ENCODE peak calls at places on chromosomes 12 and 14, in eight cellular contexts. Q is CD8-positive, alpha-beta memory T cell; X is CD4-positive, CD25-positive, alpha-beta regulatory T cell; Y is mesenchymal stem cell; D is heart left ventricle; P is heart right ventricle; W is breast epithelium; M is ovary. B is an unnamed sample.

GRCh38 chr14:54106802-54107377 is 150.3 kb upstream of the BMP4 start:
- DNase-seq in Q (no peak), X (no peak), Y (no peak), D (no peak), P (no peak), W (no peak), M (no peak), B (no peak)

GRCh38 chr12:93886533-93887511 is 209.6 kb downstream of the CRADD start:
- DNase-seq in Q (no peak), X (no peak), Y (peak; percentile 50), D (no peak), P (no peak), W (no peak), M (no peak), B (no peak)

GRCh38 chr14:99773496-99774203 is 19.6 kb upstream of the EML1 start:
- DNase-seq in Q (no peak), X (no peak), Y (no peak), D (no peak), P (no peak), W (no peak), M (no peak), B (no peak)

GRCh38 chr14:72715215-72715909 is 178.5 kb downstream of the DPF3 start:
- DNase-seq in Q (no peak), X (no peak), Y (no peak), D (peak; percentile 69), P (peak; percentile 69), W (no peak), M (no peak), B (peak; percentile 12)

GRCh38 chr12:6821674-6822433 is at the start of gene GPR162:
- DNase-seq in Q (no peak), X (no peak), Y (peak; percentile 74), D (peak; percentile 76), P (peak; percentile 63), W (no peak), M (peak; percentile 73), B (no peak)

GRCh38 chr12:104439137-104439536 is 17.6 kb upstream of the CHST11 start:
- DNase-seq in Q (no peak), X (no peak), Y (no peak), D (no peak), P (no peak), W (no peak), M (no peak), B (no peak)

GRCh38 chr14:40417777-40418401 is 985.7 kb upstream of the FBXO33 start:
- DNase-seq in Q (no peak), X (no peak), Y (peak; percentile 36), D (no peak), P (no peak), W (no peak), M (no peak), B (no peak)

GRCh38 chr14:73567951-73568885 is 795 bp upstream of the ACOT2 start:
- DNase-seq in Q (no peak), X (no peak), Y (peak; percentile 18), D (no peak), P (no peak), W (no peak), M (no peak), B (no peak)

GRCh38 chr12:95480230-95480629 is 6.3 kb downstream of the METAP2 start:
- DNase-seq in Q (no peak), X (no peak), Y (no peak), D (no peak), P (no peak), W (no peak), M (no peak), B (no peak)

GRCh38 chr12:68122236-68122920 is 37.2 kb downstream of the IFNG start:
- DNase-seq in Q (no peak), X (no peak), Y (no peak), D (no peak), P (no peak), W (no peak), M (no peak), B (no peak)

GRCh38 chr14:59278111-59278510 is 89.6 kb downstream of the DAAM1 start:
- DNase-seq in Q (no peak), X (no peak), Y (peak; percentile 86), D (no peak), P (no peak), W (no peak), M (no peak), B (no peak)

GRCh38 chr12:45509621-45510020 is 219.9 kb upstream of the ARID2 start:
- DNase-seq in Q (no peak), X (no peak), Y (no peak), D (no peak), P (no peak), W (no peak), M (no peak), B (no peak)

GRCh38 chr12:119206348-119207075 is 27.8 kb downstream of the HSPB8 start:
- DNase-seq in Q (no peak), X (no peak), Y (no peak), D (no peak), P (no peak), W (no peak), M (no peak), B (no peak)

GRCh38 chr12:82099216-82099615 is 259.0 kb downstream of the CCDC59 start:
- DNase-seq in Q (no peak), X (no peak), Y (no peak), D (no peak), P (no peak), W (no peak), M (no peak), B (no peak)

DNA sequence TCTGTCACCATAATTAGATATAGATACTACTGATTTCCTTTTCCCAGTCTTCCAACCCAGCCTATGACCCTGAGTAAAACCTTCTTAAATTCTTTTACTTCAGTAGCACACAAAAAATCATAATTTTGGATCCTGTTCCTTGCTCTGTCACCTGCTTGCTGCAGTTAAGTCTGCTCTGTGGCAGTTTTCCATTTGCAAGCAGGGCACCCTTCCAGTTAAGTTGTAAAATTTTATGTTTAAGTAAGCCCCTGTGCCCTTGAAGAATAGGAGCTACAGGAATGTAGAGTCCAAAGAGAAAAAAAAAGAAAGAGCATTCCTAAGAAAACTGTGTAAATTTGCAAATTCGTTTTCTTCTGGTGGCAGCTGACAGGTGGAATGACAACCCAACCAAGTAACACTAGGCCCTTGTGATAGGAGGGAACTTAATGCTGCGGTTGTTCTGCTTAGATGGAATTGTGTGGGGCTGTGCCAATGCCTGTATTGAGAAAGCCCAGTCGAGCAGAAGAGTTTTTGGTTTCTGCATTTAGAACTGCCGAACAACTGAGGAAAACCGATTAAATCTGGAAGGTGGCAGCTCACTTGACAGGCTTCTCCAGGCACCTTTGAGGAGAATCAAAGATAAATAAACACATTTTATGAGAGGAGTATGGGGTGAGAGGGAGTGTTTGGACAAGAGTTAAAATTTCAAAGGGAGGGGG is 279.9 kb downstream of the RAD51B start:
- DNase-seq in Q (no peak), X (no peak), Y (no peak), D (no peak), P (no peak), W (no peak), M (no peak), B (no peak)
- H3K9me3 ChIP-seq in Q (peaks cover 3% of the 10 kb centered on the region), X (peaks cover 19% of the 10 kb centered on the region), Y (peaks cover 14% of the 10 kb centered on the region), D (peaks cover 18% of the 10 kb centered on the region), P (peaks cover 28% of the 10 kb centered on the region), W (peaks cover 16% of the 10 kb centered on the region), M (peaks cover 6% of the 10 kb centered on the region), B (peaks cover 4% of the 10 kb centered on the region)

GRCh38 chr12:108053512-108053911 is 75.6 kb upstream of the WSCD2 start:
- DNase-seq in Q (no peak), X (no peak), Y (no peak), D (no peak), P (no peak), W (no peak), M (no peak), B (no peak)

GRCh38 chr12:108060054-108060453 is 69.0 kb upstream of the WSCD2 start:
- DNase-seq in Q (no peak), X (no peak), Y (no peak), D (no peak), P (no peak), W (no peak), M (no peak), B (no peak)

GRCh38 chr12:108055135-108055534 is 74.0 kb upstream of the WSCD2 start:
- DNase-seq in Q (no peak), X (no peak), Y (no peak), D (no peak), P (no peak), W (no peak), M (no peak), B (no peak)

GRCh38 chr12:108052260-108052659 is 76.8 kb upstream of the WSCD2 start:
- DNase-seq in Q (no peak), X (no peak), Y (no peak), D (no peak), P (no peak), W (no peak), M (no peak), B (no peak)

DNA sequence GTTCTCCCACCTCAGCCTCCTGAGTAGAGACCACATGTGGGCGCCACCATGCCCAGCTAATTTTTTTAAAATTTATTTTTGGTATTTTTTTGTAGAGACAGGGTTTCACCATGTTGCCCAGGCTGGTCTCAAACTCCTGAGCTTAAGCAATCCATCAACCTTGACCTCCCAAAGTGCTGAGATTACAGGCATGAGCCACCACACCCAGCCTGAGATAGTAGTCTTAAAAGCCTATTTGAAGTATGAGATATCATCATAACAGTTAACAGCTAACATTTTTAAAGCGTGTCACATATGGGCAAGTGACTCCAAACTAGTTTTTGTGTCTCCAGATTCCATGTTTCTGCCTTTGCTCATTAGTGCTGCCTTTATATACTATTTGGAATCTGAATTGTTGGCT is 74.6 kb upstream of the WSCD2 start:
- DNase-seq in Q (no peak), X (no peak), Y (no peak), D (no peak), P (no peak), W (no peak), M (no peak), B (no peak)
- H3K27me3 ChIP-seq in Q (no peaks in the 10 kb centered on the region), X (peaks cover 3% of the 10 kb centered on the region), Y (no peaks in the 10 kb centered on the region), D (peaks cover 46% of the 10 kb centered on the region), P (peaks cover 46% of the 10 kb centered on the region), W (no peaks in the 10 kb centered on the region), M (no peaks in the 10 kb centered on the region), B (no peaks in the 10 kb centered on the region)

GRCh38 chr12:131916306-131917138 is 12.6 kb upstream of the PUS1 start:
- DNase-seq in Q (no peak), X (no peak), Y (no peak), D (no peak), P (no peak), W (no peak), M (no peak), B (no peak)
- H3K36me3 ChIP-seq in Q (peaks cover 5% of the 10 kb centered on the region), X (peaks cover 16% of the 10 kb centered on the region), Y (peaks cover 67% of the 10 kb centered on the region), D (peaks cover 87% of the 10 kb centered on the region), P (peaks cover 28% of the 10 kb centered on the region), W (peaks cover 16% of the 10 kb centered on the region), M (no peaks in the 10 kb centered on the region), B (no peaks in the 10 kb centered on the region)

DNA sequence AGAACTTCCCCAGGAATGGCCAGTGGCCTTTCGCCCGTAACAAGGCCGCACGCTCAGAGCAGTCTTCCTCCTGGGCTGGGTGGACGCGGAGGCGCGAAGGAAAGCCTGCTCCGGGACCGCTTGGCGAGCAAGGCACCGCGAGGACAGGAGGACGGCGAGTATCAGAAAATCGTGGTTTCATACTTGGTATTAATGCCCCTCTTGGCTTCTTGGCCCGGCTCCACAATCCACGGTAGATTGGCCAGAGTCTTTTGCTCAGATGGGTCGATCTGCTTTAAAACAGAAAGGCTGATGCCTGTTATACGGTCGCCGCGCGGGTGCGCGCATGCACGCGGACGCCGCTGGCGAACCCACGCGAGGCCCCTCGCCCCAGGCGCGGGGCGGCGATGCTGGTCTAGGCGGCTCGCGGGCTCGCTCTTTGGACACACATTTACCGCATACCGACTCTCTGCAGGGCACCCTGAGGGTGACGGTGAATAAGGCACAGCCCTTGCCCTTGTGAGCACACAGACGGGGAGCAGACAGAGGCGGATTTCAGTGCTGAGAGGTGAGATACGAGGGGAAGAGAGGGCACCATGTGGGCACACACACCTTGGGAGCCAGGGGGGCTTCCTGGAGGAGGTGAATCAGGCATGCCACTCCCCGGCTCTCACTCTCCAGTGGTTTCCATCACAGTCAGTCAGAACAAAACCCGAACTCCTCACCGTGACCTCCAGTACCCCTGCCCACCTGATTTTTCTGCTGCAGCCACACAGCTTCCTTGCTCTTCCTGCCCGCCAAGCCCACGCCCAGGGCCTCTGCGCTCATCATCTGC is 100.7 kb downstream of the APAF1 start:
- DNase-seq in Q (no peak), X (peak; percentile 36), Y (peak; percentile 10), D (no peak), P (no peak), W (no peak), M (peak; percentile 68), B (no peak)
- H3K9me3 ChIP-seq in Q (no peaks in the 10 kb centered on the region), X (no peaks in the 10 kb centered on the region), Y (no peaks in the 10 kb centered on the region), D (peaks cover 1% of the 10 kb centered on the region), P (peaks cover 6% of the 10 kb centered on the region), W (no peaks in the 10 kb centered on the region), M (no peaks in the 10 kb centered on the region), B (no peaks in the 10 kb centered on the region)